ENCODE peak calls at places on chromosome 7, in five cellular contexts. E, Y, R, P and I are unnamed samples.
A peak's percentile ranks its signal among the peaks of the same experiment; 100 is the strongest.

GRCh38 chr7:155009570-155010157 is 6.7 kb upstream of the PAXIP1 start:
- DNase-seq in P (no peak), R (peak; percentile 11), Y (no peak), E (peak; percentile 19), I (no peak)

GRCh38 chr7:141359740-141360413 is 191.3 kb upstream of the AGK start:
- DNase-seq in E (peak; percentile 65), Y (no peak), P (no peak), R (no peak), I (no peak)

GRCh38 chr7:81887098-81887497 is 117.3 kb upstream of the HGF start:
- DNase-seq in P (no peak), R (no peak), E (no peak), Y (no peak), I (peak; percentile 32)

GRCh38 chr7:48244902-48245301 is 73.6 kb downstream of the ABCA13 start:
- DNase-seq in P (no peak), Y (no peak), E (peak; percentile 34), R (no peak), I (no peak)

GRCh38 chr7:4461511-4461910 is 220.6 kb upstream of the FOXK1 start:
- DNase-seq in R (no peak), E (no peak), Y (no peak), P (no peak), I (no peak)

GRCh38 chr7:105760549-105761447 is 115.6 kb downstream of the ATXN7L1 start:
- DNase-seq in P (no peak), Y (peak; percentile 21), E (no peak), R (peak; percentile 3), I (no peak)

GRCh38 chr7:88254721-88255120 is 34.9 kb upstream of the SRI start:
- DNase-seq in Y (no peak), R (no peak), E (peak; percentile 39), P (no peak), I (no peak)

GRCh38 chr7:104231054-104232046 is 23.5 kb upstream of the ORC5 start:
- DNase-seq in Y (peak; percentile 18), E (peak; percentile 66), R (peak; percentile 24), P (peak; percentile 80), I (peak; percentile 9)

GRCh38 chr7:134619627-134620331 is 26.9 kb upstream of the BPGM start:
- DNase-seq in R (no peak), Y (no peak), E (peak; percentile 99), P (no peak), I (no peak)

GRCh38 chr7:2993868-2994267 is 49.8 kb downstream of the CARD11 start:
- DNase-seq in R (no peak), Y (no peak), P (no peak), E (no peak), I (no peak)

GRCh38 chr7:44698046-44698580 is 50.5 kb upstream of the ZMIZ2 start:
- DNase-seq in P (peak; percentile 4), R (no peak), E (no peak), Y (no peak), I (no peak)

GRCh38 chr7:11935905-11936304 is 103.9 kb upstream of the THSD7A start:
- DNase-seq in P (no peak), R (no peak), Y (no peak), E (peak; percentile 54), I (no peak)

GRCh38 chr7:16357921-16358320 is 63.4 kb downstream of the CRPPA start:
- DNase-seq in Y (no peak), R (no peak), P (no peak), E (no peak), I (no peak)

GRCh38 chr7:7946486-7946885 is 22.1 kb upstream of the GLCCI1 start:
- DNase-seq in E (no peak), R (no peak), Y (no peak), P (no peak), I (no peak)

GRCh38 chr7:88500146-88500545 is 193.5 kb upstream of the STEAP4 start:
- DNase-seq in R (no peak), Y (no peak), E (no peak), P (no peak), I (no peak)

GRCh38 chr7:2614646-2615330 is 17.0 kb upstream of the TTYH3 start:
- DNase-seq in Y (no peak), E (no peak), R (no peak), P (no peak), I (no peak)

GRCh38 chr7:16587785-16588184 is 57.8 kb downstream of the ANKMY2 start:
- DNase-seq in Y (no peak), P (no peak), R (no peak), E (no peak), I (peak; percentile 3)

GRCh38 chr7:113113912-113114311 is 4.4 kb downstream of the SMIM30 start:
- DNase-seq in E (peak; percentile 14), Y (no peak), P (no peak), R (no peak), I (no peak)

GRCh38 chr7:4830176-4830575 is 31.7 kb downstream of the PAPOLB start:
- DNase-seq in R (peak; percentile 20), Y (peak; percentile 36), P (peak; percentile 57), E (peak; percentile 70), I (no peak)

GRCh38 chr7:43119371-43120069 is 7.1 kb downstream of the HECW1 start:
- DNase-seq in P (no peak), E (peak; percentile 75), R (no peak), Y (no peak), I (no peak)

GRCh38 chr7:65846008-65846570 is 26.8 kb upstream of the VKORC1L1 start:
- DNase-seq in E (no peak), P (no peak), Y (no peak), R (no peak), I (no peak)

GRCh38 chr7:7816084-7816483 is 97.7 kb upstream of the RPA3 start:
- DNase-seq in R (no peak), Y (no peak), P (peak; percentile 28), E (no peak), I (no peak)

GRCh38 chr7:93914581-93915066 is 6.9 kb upstream of the GNG11 start:
- DNase-seq in R (no peak), P (no peak), E (peak; percentile 80), Y (no peak), I (no peak)

GRCh38 chr7:149261321-149261828 is 621 bp upstream of the ZNF783 start:
- DNase-seq in E (peak; percentile 53), R (no peak), P (no peak), Y (no peak), I (no peak)

GRCh38 chr7:157318015-157318706 is 18.6 kb upstream of the DNAJB6 start:
- DNase-seq in E (peak; percentile 68), P (peak; percentile 71), R (no peak), Y (no peak), I (no peak)

GRCh38 chr7:44381494-44382220 is 56.3 kb upstream of the CAMK2B start:
- DNase-seq in R (no peak), P (no peak), E (no peak), Y (no peak), I (no peak)